ENCODE peak calls at places on chromosomes 3 and 15, in four cellular contexts. B is IMR-90, P is mesendoderm, C is H1. E is an unnamed sample. For H3K79me1, the result is how much of the 10 kb centered on the place peaks cover.

GRCh38 chr3:24472358-24472757 is 22.3 kb downstream of the THRB start:
- DNase-seq in C (no peak), P (peak), B (no peak), E (no peak)

GRCh38 chr3:16441306-16441898 is 72.1 kb downstream of the RFTN1 start:
- DNase-seq in P (no peak), C (no peak), B (peak), E (no peak)

GRCh38 chr15:44035781-44036699 is 159.0 kb downstream of the FRMD5 start:
- DNase-seq in P (no peak), C (no peak), B (peak), E (no peak)

GRCh38 chr3:109903100-109903499 is 565.8 kb upstream of the DPPA4 start:
- DNase-seq in B (no peak), C (no peak), P (no peak), E (no peak)

GRCh38 chr3:169218314-169218983 is 445.1 kb downstream of the MECOM start:
- DNase-seq in B (peak), C (peak), P (peak), E (peak)

GRCh38 chr3:147630921-147631320 is 221.8 kb downstream of the ZIC1 start:
- DNase-seq in P (no peak), C (no peak), B (no peak), E (no peak)

GRCh38 chr3:114893361-114893760 is 253.7 kb downstream of the ZBTB20 start:
- DNase-seq in C (no peak), B (no peak), P (no peak), E (no peak)

GRCh38 chr3:141402476-141403171 is 34.3 kb downstream of the ZBTB38 start:
- DNase-seq in P (peak), C (peak), B (peak), E (peak)

GRCh38 chr15:40232625-40233070 is 6.2 kb upstream of the PAK6 start:
- DNase-seq in P (peak), C (peak), B (peak), E (no peak)

GRCh38 chr15:89971592-89971997 is 29.5 kb upstream of the ZNF710 start:
- DNase-seq in B (peak), C (peak), P (peak), E (peak)

GRCh38 chr3:141246224-141246957 is 14.8 kb downstream of the PXYLP1 start:
- DNase-seq in C (peak), B (no peak), P (no peak), E (no peak)

GRCh38 chr3:68249265-68249664 is 594.9 kb upstream of the SUCLG2 start:
- DNase-seq in C (no peak), P (no peak), B (no peak), E (no peak)

GRCh38 chr3:66938338-66938963 is 59.7 kb upstream of the KBTBD8 start:
- DNase-seq in B (peak), C (no peak), P (peak), E (peak)

GRCh38 chr3:15576475-15576874 is 24.9 kb downstream of the HACL1 start:
- DNase-seq in C (no peak), B (no peak), P (no peak), E (no peak)

GRCh38 chr15:68775671-68776476 is 44.8 kb downstream of the ANP32A start:
- DNase-seq in B (peak), P (no peak), C (peak), E (no peak)

GRCh38 chr3:6985848-6986247 is 124.9 kb downstream of the GRM7 start:
- DNase-seq in P (no peak), C (no peak), B (no peak), E (no peak)

GRCh38 chr3:185685231-185686035 is 99.3 kb downstream of the SENP2 start:
- DNase-seq in B (no peak), C (no peak), P (no peak), E (no peak)

GRCh38 chr3:126987129-126987528 is 4.2 kb downstream of the PLXNA1 start:
- DNase-seq in B (no peak), C (no peak), P (no peak), E (no peak)
- H3K79me1 ChIP-seq in B (under half), C (under half), P (under half), E (under half)

DNA sequence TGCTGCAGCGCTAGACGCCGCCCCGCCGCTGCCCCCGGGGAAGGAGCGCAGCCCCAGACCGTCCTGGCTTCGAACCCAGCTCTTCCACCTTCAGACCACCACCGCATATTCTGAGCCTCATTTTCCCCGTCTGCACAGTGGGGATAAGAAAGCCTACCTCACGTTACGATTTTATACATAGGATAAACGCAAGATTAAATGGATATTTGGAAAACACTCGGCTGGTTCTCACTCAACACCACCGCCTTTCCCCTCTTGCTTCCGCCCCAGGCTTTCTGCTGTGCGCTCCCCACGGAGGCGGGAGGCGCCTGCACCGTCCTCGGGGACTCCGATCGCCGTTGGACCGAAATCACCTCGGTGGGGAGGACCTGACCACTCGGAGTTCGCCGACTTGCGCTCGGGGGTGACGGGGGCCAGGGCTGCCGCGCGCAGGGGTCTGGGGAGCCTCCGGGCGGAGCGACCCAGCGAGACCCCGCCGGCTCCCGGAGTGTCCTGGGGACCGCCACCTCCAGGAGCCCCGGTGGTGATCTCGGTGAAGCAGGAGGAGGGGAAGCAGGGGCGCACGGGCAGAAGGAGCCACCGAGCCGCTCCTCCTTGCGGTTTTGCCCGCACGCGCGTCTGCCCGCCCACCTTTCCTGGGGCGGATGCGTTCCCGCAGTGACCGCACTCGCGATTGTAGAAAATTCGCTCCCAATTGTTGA is 4.0 kb downstream of the FBXL22 start:
- DNase-seq in C (peak), P (peak), B (peak), E (no peak)
- H4K8ac ChIP-seq in C (peak), P (no peak), B (peak), E (no peak)

GRCh38 chr15:62846131-62846804 is 196.3 kb upstream of the TPM1 start:
- DNase-seq in B (no peak), C (peak), P (no peak), E (no peak)
- H3K56ac ChIP-seq in B (no peak), C (no peak), P (no peak), E (no peak)

GRCh38 chr3:129601713-129602112 is 4.8 kb downstream of the PLXND1 start:
- DNase-seq in P (no peak), C (no peak), B (no peak), E (no peak)

GRCh38 chr3:129599607-129600006 is 6.9 kb downstream of the PLXND1 start:
- DNase-seq in P (peak), C (peak), B (peak), E (peak)

GRCh38 chr3:129599073-129599472 is 7.4 kb downstream of the PLXND1 start:
- DNase-seq in B (no peak), P (no peak), C (no peak), E (no peak)

GRCh38 chr3:129598484-129598883 is 8.0 kb downstream of the PLXND1 start:
- DNase-seq in B (no peak), P (no peak), C (no peak), E (no peak)

GRCh38 chr3:129600348-129600747 is 6.1 kb downstream of the PLXND1 start:
- DNase-seq in C (no peak), P (no peak), B (no peak), E (no peak)
- H3K79me1 ChIP-seq in C (under half), P (under half), B (under half), E (under half)

GRCh38 chr3:53171109-53171453 is 10.1 kb downstream of the PRKCD start:
- DNase-seq in B (no peak), P (no peak), C (no peak), E (no peak)

GRCh38 chr3:53169045-53169831 is 8.2 kb downstream of the PRKCD start:
- DNase-seq in B (no peak), C (no peak), P (peak), E (peak)

GRCh38 chr3:53168175-53168923 is 7.3 kb downstream of the PRKCD start:
- DNase-seq in P (no peak), C (no peak), B (no peak), E (no peak)

GRCh38 chr3:53170325-53171108 is 9.5 kb downstream of the PRKCD start:
- DNase-seq in P (no peak), C (no peak), B (no peak), E (no peak)

GRCh38 chr3:53169832-53170324 is 8.9 kb downstream of the PRKCD start:
- DNase-seq in P (no peak), C (no peak), B (no peak), E (no peak)
- H4K8ac ChIP-seq in P (no peak), C (peak), B (no peak), E (no peak)

DNA sequence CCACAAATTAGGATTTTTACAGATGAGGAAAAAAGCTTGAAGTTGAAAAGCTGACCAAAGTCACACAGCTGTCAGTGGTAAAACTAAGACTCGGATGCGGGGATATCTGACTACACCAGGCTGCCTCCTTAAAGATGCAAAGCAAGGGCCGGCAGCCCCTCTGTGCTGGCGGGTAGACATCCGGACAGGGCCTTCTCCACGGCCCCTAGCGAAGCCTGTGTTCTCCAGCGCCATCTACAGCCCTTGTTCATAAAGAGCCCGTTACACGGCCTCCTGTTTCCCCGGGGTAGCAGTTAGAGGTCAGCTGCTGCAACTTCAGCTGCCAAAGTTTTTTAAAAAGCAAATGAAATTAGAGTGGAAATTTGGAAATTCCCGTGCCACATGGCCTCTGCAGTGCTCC is 383.0 kb downstream of the TBL1XR1 start:
- DNase-seq in P (peak), C (peak), B (peak), E (peak)
- H3K56ac ChIP-seq in P (no peak), C (no peak), B (no peak), E (no peak)

GRCh38 chr15:58276924-58277323 is 138.7 kb downstream of the AQP9 start:
- DNase-seq in P (no peak), C (no peak), B (no peak), E (no peak)
- H3K79me1 ChIP-seq in P (under half), C (under half), B (under half), E (under half)

GRCh38 chr15:48643776-48644497 is 1.6 kb downstream of the FBN1 start:
- DNase-seq in B (no peak), C (no peak), P (no peak), E (no peak)
- H4K8ac ChIP-seq in B (peak), C (no peak), P (no peak), E (no peak)

E was measured in H9.